ENCODE peak calls at places on chromosome 17, in five cellular contexts. H, L, I, X and D are unnamed samples.

GRCh38 chr17:74280093-74280513 is 6.1 kb downstream of the DNAI2 start:
- DNase-seq in H (no peak), L (no peak), I (no peak), X (no peak), D (no peak)

GRCh38 chr17:43952724-43953666 is 745 bp downstream of the PYY start:
- DNase-seq in H (no peak), L (no peak), I (no peak), X (peak), D (peak)

GRCh38 chr17:65559483-65559801 is 2.0 kb downstream of the AXIN2 start:
- DNase-seq in H (no peak), L (no peak), I (no peak), X (no peak), D (no peak)

GRCh38 chr17:71975998-71976649 is 144.7 kb upstream of the SOX9 start:
- DNase-seq in H (peak), L (no peak), I (no peak), X (no peak), D (peak)

GRCh38 chr17:47620503-47621245 is 29.0 kb upstream of the KPNB1 start:
- DNase-seq in H (no peak), L (peak), I (no peak), X (no peak), D (no peak)

GRCh38 chr17:6056104-6056503 is 14.1 kb upstream of the WSCD1 start:
- DNase-seq in H (no peak), L (no peak), I (no peak), X (no peak), D (no peak)

GRCh38 chr17:3827124-3827773 is 18.8 kb downstream of the NCBP3 start:
- DNase-seq in H (peak), L (peak), I (no peak), X (peak), D (peak)

GRCh38 chr17:9200699-9201359 is 179.5 kb downstream of the NTN1 start:
- DNase-seq in H (no peak), L (no peak), I (peak), X (no peak), D (no peak)

GRCh38 chr17:79023180-79023705 is 726 bp upstream of the C1QTNF1 start:
- DNase-seq in H (no peak), L (no peak), I (no peak), X (no peak), D (peak)

GRCh38 chr17:66942453-66943264 is 21.8 kb upstream of the CACNG4 start:
- DNase-seq in H (no peak), L (no peak), I (no peak), X (no peak), D (no peak)

GRCh38 chr17:78736526-78737079 is 45.5 kb downstream of the CYTH1 start:
- DNase-seq in H (peak), L (peak), I (no peak), X (peak), D (peak)

GRCh38 chr17:74677558-74678466 is 34.9 kb downstream of the CD300LF start:
- DNase-seq in H (peak), L (no peak), I (no peak), X (no peak), D (peak)

GRCh38 chr17:74099441-74100340 is 103.8 kb upstream of the RPL38 start:
- DNase-seq in H (no peak), L (no peak), I (no peak), X (no peak), D (no peak)

GRCh38 chr17:79993390-79994221 is 42.1 kb downstream of the TBC1D16 start:
- DNase-seq in H (peak), L (no peak), I (no peak), X (no peak), D (peak)

GRCh38 chr17:63519972-63520882 is 2.9 kb upstream of the KCNH6 start:
- DNase-seq in H (peak), L (no peak), I (no peak), X (no peak), D (peak)

GRCh38 chr17:27647755-27648154 is 16.8 kb downstream of the LGALS9 start:
- DNase-seq in H (no peak), L (no peak), I (no peak), X (peak), D (no peak)

GRCh38 chr17:71922439-71922838 is 198.4 kb upstream of the SOX9 start:
- DNase-seq in H (no peak), L (no peak), I (peak), X (no peak), D (peak)

GRCh38 chr17:80751460-80752368 is 207.1 kb downstream of the RPTOR start:
- DNase-seq in H (no peak), L (no peak), I (no peak), X (no peak), D (peak)

GRCh38 chr17:57356153-57356721 is 99.9 kb downstream of the MSI2 start:
- DNase-seq in H (no peak), L (no peak), I (no peak), X (no peak), D (no peak)

GRCh38 chr17:57357392-57357784 is 101.1 kb downstream of the MSI2 start:
- DNase-seq in H (no peak), L (no peak), I (no peak), X (no peak), D (no peak)

GRCh38 chr17:57357830-57358426 is 101.6 kb downstream of the MSI2 start:
- DNase-seq in H (no peak), L (no peak), I (peak), X (no peak), D (no peak)

GRCh38 chr17:57355090-57355859 is 99.0 kb downstream of the MSI2 start:
- DNase-seq in H (no peak), L (no peak), I (no peak), X (no peak), D (no peak)

GRCh38 chr17:57356722-57357391 is 100.5 kb downstream of the MSI2 start:
- DNase-seq in H (no peak), L (no peak), I (no peak), X (no peak), D (peak)
- H3K4me2 ChIP-seq in H (no peak), L (no peak), I (peak), X (no peak), D (peak)

GRCh38 chr17:1643999-1644492 is 1.5 kb downstream of the SCARF1 start:
- DNase-seq in H (no peak), L (no peak), I (no peak), X (no peak), D (no peak)

GRCh38 chr17:1643293-1643998 is 2.1 kb downstream of the SCARF1 start:
- DNase-seq in H (peak), L (peak), I (no peak), X (no peak), D (peak)

GRCh38 chr17:1646199-1646875 is 805 bp upstream of the SCARF1 start:
- DNase-seq in H (no peak), L (no peak), I (no peak), X (no peak), D (no peak)

GRCh38 chr17:1645207-1646171 is at the start of gene SCARF1:
- DNase-seq in H (no peak), L (no peak), I (no peak), X (no peak), D (no peak)

DNA sequence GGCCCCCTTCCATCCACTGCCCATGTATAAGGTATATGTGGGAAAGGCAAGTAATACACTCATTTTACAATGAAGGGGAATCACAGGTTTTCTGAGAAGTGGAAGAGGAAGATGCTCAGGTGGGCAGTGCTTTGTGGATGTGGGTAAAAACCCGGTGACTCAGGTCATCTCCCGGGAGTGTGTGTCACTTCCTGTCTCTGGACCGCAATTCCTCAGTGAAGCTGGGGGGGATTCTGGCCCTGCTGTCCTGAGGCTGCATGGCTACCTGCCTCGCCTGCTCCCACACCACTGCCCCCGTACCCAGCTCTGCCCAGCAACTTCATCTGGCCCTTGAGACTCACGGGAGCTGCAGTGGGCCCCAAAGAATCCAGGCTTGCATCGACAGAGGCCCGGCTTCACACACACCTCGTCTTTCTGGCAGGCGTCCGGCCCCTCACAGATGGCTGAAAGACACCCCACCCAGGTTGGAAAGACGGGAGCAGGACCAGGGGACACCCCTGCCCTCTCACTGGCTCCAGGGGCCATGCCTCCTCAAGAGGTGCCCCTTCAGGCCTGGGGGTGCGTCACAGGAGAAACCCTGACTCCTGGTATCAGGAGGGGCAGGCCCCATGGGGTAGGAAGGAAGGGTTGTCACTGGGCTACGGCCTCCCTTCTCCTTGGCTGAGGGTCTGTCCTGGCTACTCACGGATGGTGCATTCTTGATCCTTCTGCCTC is 882 bp downstream of the SCARF1 start:
- DNase-seq in H (no peak), L (no peak), I (peak), X (no peak), D (no peak)
- TF ChIP-seq REST in H (no peak), L (no peak), I (no peak), X (no peak), D (no peak)

GRCh38 chr17:20994779-20995149 is 48.0 kb downstream of the USP22 start:
- DNase-seq in H (no peak), L (no peak), I (no peak), X (no peak), D (no peak)

GRCh38 chr17:20993863-20994778 is 48.7 kb downstream of the USP22 start:
- DNase-seq in H (no peak), L (no peak), I (no peak), X (no peak), D (no peak)

GRCh38 chr17:20992416-20992815 is 50.4 kb downstream of the USP22 start:
- DNase-seq in H (no peak), L (no peak), I (no peak), X (no peak), D (no peak)

GRCh38 chr17:20991276-20992037 is 51.4 kb downstream of the USP22 start:
- DNase-seq in H (no peak), L (no peak), I (no peak), X (no peak), D (no peak)

DNA sequence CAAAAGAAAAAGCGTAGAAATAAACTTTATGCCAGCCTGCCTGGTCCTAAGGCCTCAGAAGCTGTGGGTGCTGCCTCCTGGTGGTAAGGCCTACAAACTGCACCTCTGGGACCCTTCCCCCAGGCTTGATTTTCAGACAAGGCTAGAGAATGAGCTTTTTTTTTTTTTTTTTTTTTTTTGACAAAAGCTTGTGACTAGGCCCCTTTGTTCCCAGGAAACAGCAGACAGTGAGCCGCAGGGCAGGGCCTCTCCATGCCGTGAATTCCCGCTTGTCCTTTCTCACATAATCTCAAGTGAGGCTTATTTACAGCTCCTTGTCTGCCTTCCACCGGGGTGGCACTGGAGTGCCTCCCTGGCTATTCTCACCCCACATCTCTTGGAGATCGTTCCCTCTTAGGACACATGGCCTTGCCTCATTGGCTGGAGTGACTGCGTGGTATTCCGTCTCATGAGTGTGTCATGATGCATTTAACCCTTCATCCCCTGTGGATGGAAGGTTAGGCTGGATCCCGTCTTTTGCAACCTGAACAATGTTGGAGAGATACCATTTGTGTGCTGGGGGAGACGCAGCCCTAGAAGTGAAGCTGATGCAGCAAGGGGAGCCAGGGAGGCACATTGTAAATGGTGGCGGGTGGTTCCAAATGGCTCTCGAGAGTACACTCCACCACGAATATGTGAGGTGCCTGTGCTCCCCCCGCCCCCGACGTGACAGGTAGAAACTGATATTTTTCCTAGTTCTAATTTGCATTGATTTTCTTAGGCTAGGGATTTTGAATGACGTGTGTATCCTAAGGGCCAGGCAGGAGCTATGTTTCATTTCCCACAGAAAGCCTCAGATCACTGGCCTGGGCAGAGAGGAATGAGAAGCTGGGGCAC is 49.6 kb downstream of the USP22 start:
- DNase-seq in H (peak), L (peak), I (peak), X (peak), D (peak)
- H3K4me2 ChIP-seq in H (peak), L (peak), I (peak), X (no peak), D (no peak)

DNA sequence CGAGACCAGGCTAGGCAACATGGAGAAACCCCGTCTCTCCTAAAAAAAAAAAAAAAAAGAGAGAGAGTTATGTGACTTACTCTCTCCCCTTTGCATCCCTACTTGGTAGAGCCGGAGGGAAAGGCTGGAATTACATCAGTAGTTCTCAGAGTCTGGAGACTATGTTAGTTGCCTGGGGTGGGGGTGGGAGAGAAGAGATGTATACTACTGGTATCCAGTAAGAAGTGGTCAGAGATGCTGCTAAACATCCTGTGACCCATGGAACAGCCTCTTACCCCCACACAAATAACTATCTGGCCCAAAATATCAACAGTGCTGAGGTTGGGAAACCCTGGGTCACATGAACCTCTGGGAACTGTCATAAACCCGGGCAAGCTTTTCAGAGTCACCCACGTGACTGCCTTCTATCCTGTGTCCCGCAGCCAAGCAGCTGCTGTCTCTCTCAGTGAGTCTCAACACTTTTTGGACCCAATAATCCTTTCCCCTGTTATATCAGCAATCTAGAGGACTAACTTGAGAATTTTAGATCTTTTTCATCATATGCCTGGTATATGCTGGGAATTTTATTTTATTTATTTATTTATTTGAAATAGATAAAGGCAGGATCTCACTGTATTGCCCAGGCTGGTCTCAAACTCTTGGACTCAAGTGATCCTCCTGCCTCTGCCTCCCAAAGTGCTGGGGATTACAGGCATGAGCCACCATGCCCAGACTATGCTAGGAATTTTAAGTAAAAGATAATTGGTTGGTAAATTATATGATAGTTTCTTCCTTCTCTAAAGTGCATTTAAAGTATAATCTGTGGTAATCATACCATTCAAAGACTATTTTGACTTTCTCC is 8.7 kb downstream of the EIF1 start:
- DNase-seq in H (no peak), L (no peak), I (no peak), X (peak), D (no peak)
- TF ChIP-seq REST in H (no peak), L (no peak), I (no peak), X (no peak), D (no peak)

GRCh38 chr17:17152385-17152784 is 53.7 kb downstream of the PLD6 start:
- DNase-seq in H (no peak), L (no peak), I (no peak), X (no peak), D (no peak)

GRCh38 chr17:17151541-17151940 is 54.6 kb downstream of the PLD6 start:
- DNase-seq in H (peak), L (no peak), I (no peak), X (no peak), D (no peak)

GRCh38 chr17:17151055-17151454 is 55.1 kb downstream of the PLD6 start:
- DNase-seq in H (peak), L (no peak), I (no peak), X (no peak), D (no peak)

GRCh38 chr17:17153071-17153470 is 53.1 kb downstream of the PLD6 start:
- DNase-seq in H (no peak), L (no peak), I (no peak), X (no peak), D (no peak)

DNA sequence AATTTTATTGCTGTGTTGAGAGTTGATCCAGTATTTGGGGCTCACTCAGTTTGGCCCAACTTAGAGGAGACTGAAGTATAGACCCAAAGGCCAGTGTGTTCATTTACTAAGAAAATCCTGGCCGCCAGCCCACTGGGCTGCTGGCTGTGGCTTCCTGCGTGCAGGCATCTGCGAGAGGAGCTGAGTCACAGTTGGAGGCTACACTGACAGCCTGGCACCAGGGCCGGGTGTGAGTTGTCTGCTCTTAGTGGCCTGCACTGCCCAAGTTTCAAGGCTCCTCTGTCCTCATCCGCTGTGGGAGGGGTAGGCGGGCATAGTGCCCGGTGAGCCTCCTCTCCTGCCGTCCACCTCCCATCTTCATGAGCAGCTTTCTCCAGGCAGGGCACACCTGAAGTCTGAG is 54.2 kb downstream of the PLD6 start:
- DNase-seq in H (peak), L (no peak), I (no peak), X (no peak), D (no peak)
- H3K4me2 ChIP-seq in H (peak), L (peak), I (no peak), X (no peak), D (no peak)

DNA sequence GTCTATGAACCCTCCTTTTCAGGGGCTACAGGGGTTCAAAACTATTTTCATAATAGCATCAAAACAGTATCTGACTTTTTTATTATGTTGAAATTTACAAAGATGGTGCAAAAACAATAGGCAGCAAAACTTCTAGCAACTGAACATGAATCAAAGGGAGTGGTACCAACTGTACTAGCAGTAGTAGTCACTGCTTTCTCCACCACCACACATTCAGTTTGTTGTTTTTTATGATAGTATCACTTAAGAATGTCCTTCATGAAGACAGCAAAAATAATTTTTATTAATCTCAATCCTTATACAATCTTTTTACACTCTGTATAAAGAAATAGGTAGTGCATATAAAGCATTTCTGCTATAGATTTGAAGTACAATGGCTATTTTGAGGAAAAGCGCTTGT is 47.6 kb downstream of the MED13 start:
- DNase-seq in H (no peak), L (no peak), I (no peak), X (no peak), D (no peak)
- TF ChIP-seq REST in H (no peak), L (no peak), I (no peak), X (no peak), D (no peak)